ENCODE peak calls at places on chromosomes 4 and X, in nine cellular contexts. One of them, this sample, is unnamed.

GRCh38 chrX:76428243-76429130 is 977 bp downstream of the MAGEE1 start:
- DNase-seq in left colon: peak
- DNase-seq in NB4: no peak
- DNase-seq in GM12864: no peak
- DNase-seq in GM20000: no peak
- DNase-seq in NCI-H187: no peak
- DNase-seq in EH: no peak
- DNase-seq in M059J: no peak
- DNase-seq in heart left ventricle: peak
- DNase-seq in this sample: peak

GRCh38 chr4:93317571-93317970 is 511.0 kb upstream of the ATOH1 start:
- DNase-seq in left colon: no peak
- DNase-seq in NB4: no peak
- DNase-seq in GM12864: no peak
- DNase-seq in GM20000: no peak
- DNase-seq in NCI-H187: no peak
- DNase-seq in EH: no peak
- DNase-seq in M059J: no peak
- DNase-seq in heart left ventricle: no peak
- DNase-seq in this sample: no peak

GRCh38 chr4:93731448-93731847 is 97.1 kb upstream of the ATOH1 start:
- DNase-seq in left colon: no peak
- DNase-seq in NB4: peak
- DNase-seq in GM12864: no peak
- DNase-seq in GM20000: no peak
- DNase-seq in NCI-H187: no peak
- DNase-seq in EH: peak
- DNase-seq in M059J: peak
- DNase-seq in heart left ventricle: no peak
- DNase-seq in this sample: no peak

GRCh38 chr4:167867191-167867590 is 225.1 kb upstream of the ANXA10 start:
- DNase-seq in left colon: no peak
- DNase-seq in NB4: no peak
- DNase-seq in GM12864: no peak
- DNase-seq in GM20000: no peak
- DNase-seq in NCI-H187: no peak
- DNase-seq in EH: no peak
- DNase-seq in M059J: no peak
- DNase-seq in heart left ventricle: no peak
- DNase-seq in this sample: no peak

GRCh38 chrX:93422693-93423092 is 250.7 kb downstream of the NAP1L3 start:
- DNase-seq in left colon: no peak
- DNase-seq in NB4: peak
- DNase-seq in GM12864: no peak
- DNase-seq in GM20000: peak
- DNase-seq in NCI-H187: no peak
- DNase-seq in EH: no peak
- DNase-seq in M059J: peak
- DNase-seq in heart left ventricle: no peak
- DNase-seq in this sample: no peak

GRCh38 chrX:153968754-153969124 is 2.9 kb downstream of the HCFC1 start:
- DNase-seq in left colon: no peak
- DNase-seq in NB4: peak
- DNase-seq in GM12864: no peak
- DNase-seq in GM20000: no peak
- DNase-seq in NCI-H187: peak
- DNase-seq in EH: peak
- DNase-seq in M059J: no peak
- DNase-seq in heart left ventricle: no peak
- DNase-seq in this sample: no peak

GRCh38 chr4:109729563-109730293 is at the start of gene PLA2G12A:
- DNase-seq in left colon: peak
- DNase-seq in NB4: peak
- DNase-seq in GM12864: peak
- DNase-seq in GM20000: peak
- DNase-seq in NCI-H187: peak
- DNase-seq in EH: peak
- DNase-seq in M059J: peak
- DNase-seq in heart left ventricle: peak
- DNase-seq in this sample: peak

GRCh38 chr4:11182031-11182430 is 246.7 kb downstream of the HS3ST1 start:
- DNase-seq in left colon: no peak
- DNase-seq in NB4: no peak
- DNase-seq in GM12864: no peak
- DNase-seq in GM20000: no peak
- DNase-seq in NCI-H187: no peak
- DNase-seq in EH: no peak
- DNase-seq in M059J: no peak
- DNase-seq in heart left ventricle: no peak
- DNase-seq in this sample: no peak

GRCh38 chr4:114040319-114041116 is 61.1 kb upstream of the ARSJ start:
- DNase-seq in left colon: no peak
- DNase-seq in NB4: peak
- DNase-seq in GM12864: no peak
- DNase-seq in GM20000: no peak
- DNase-seq in NCI-H187: no peak
- DNase-seq in EH: peak
- DNase-seq in M059J: peak
- DNase-seq in heart left ventricle: no peak
- DNase-seq in this sample: no peak

GRCh38 chr4:168877407-168877778 is 132.7 kb downstream of the CBR4 start:
- DNase-seq in left colon: no peak
- DNase-seq in NB4: no peak
- DNase-seq in GM12864: no peak
- DNase-seq in GM20000: no peak
- DNase-seq in NCI-H187: no peak
- DNase-seq in EH: no peak
- DNase-seq in M059J: no peak
- DNase-seq in heart left ventricle: no peak
- DNase-seq in this sample: no peak

GRCh38 chr4:153205757-153206156 is 1.5 kb downstream of the TRIM2 start:
- DNase-seq in left colon: peak
- DNase-seq in NB4: no peak
- DNase-seq in GM12864: no peak
- DNase-seq in GM20000: no peak
- DNase-seq in NCI-H187: no peak
- DNase-seq in EH: peak
- DNase-seq in M059J: peak
- DNase-seq in heart left ventricle: no peak
- DNase-seq in this sample: no peak

GRCh38 chr4:123468479-123469031 is 72.0 kb downstream of the SPRY1 start:
- DNase-seq in left colon: no peak
- DNase-seq in NB4: no peak
- DNase-seq in GM12864: no peak
- DNase-seq in GM20000: no peak
- DNase-seq in NCI-H187: no peak
- DNase-seq in EH: no peak
- DNase-seq in M059J: no peak
- DNase-seq in heart left ventricle: no peak
- DNase-seq in this sample: no peak

GRCh38 chr4:185541251-185541671 is 6.0 kb upstream of the PDLIM3 start:
- DNase-seq in left colon: peak
- DNase-seq in NB4: no peak
- DNase-seq in GM12864: no peak
- DNase-seq in GM20000: no peak
- DNase-seq in NCI-H187: no peak
- DNase-seq in EH: no peak
- DNase-seq in M059J: no peak
- DNase-seq in heart left ventricle: peak
- DNase-seq in this sample: peak

GRCh38 chrX:155577682-155578081 is 35.1 kb downstream of the TMLHE start:
- DNase-seq in left colon: no peak
- DNase-seq in NB4: no peak
- DNase-seq in GM12864: no peak
- DNase-seq in GM20000: peak
- DNase-seq in NCI-H187: no peak
- DNase-seq in EH: no peak
- DNase-seq in M059J: no peak
- DNase-seq in heart left ventricle: no peak
- DNase-seq in this sample: no peak

GRCh38 chrX:40866878-40867277 is 131.5 kb upstream of the MED14 start:
- DNase-seq in left colon: no peak
- DNase-seq in NB4: no peak
- DNase-seq in GM12864: no peak
- DNase-seq in GM20000: no peak
- DNase-seq in NCI-H187: no peak
- DNase-seq in EH: peak
- DNase-seq in M059J: peak
- DNase-seq in heart left ventricle: no peak
- DNase-seq in this sample: no peak

GRCh38 chr4:18318682-18319410 is 297.3 kb upstream of the LCORL start:
- DNase-seq in left colon: peak
- DNase-seq in NB4: no peak
- DNase-seq in GM12864: no peak
- DNase-seq in GM20000: no peak
- DNase-seq in NCI-H187: no peak
- DNase-seq in EH: no peak
- DNase-seq in M059J: peak
- DNase-seq in heart left ventricle: peak
- DNase-seq in this sample: no peak

GRCh38 chr4:95571577-95571976 is 22.8 kb upstream of the UNC5C start:
- DNase-seq in left colon: no peak
- DNase-seq in NB4: no peak
- DNase-seq in GM12864: no peak
- DNase-seq in GM20000: no peak
- DNase-seq in NCI-H187: no peak
- DNase-seq in EH: no peak
- DNase-seq in M059J: no peak
- DNase-seq in heart left ventricle: no peak
- DNase-seq in this sample: no peak

This sample was measured in uterus.